ENCODE peak calls at places on chromosomes 1 and 21, in seven cellular contexts. U, L, Q, C, O, N and I are unnamed samples.

GRCh38 chr1:14140800-14141526 is 441.0 kb downstream of the PRDM2 start:
- DNase-seq in U (no peak), L (no peak), Q (no peak), C (peak), O (no peak), N (peak), I (no peak)

GRCh38 chr1:19698181-19698580 is 33.5 kb downstream of the HTR6 start:
- DNase-seq in U (no peak), L (no peak), Q (no peak), C (no peak), O (no peak), N (no peak), I (no peak)

GRCh38 chr1:205067031-205067430 is 17.2 kb downstream of the TMEM81 start:
- DNase-seq in U (no peak), L (no peak), Q (no peak), C (no peak), O (no peak), N (no peak), I (no peak)

GRCh38 chr1:117928881-117929339 is 511 bp downstream of the GDAP2 start:
- DNase-seq in U (peak), L (peak), Q (peak), C (peak), O (no peak), N (peak), I (peak)

GRCh38 chr1:219518168-219518905 is 94.6 kb downstream of the ZC3H11B start:
- DNase-seq in U (no peak), L (no peak), Q (no peak), C (no peak), O (no peak), N (no peak), I (peak)

GRCh38 chr21:29376556-29376955 is 77.8 kb downstream of the BACH1 start:
- DNase-seq in U (no peak), L (no peak), Q (peak), C (peak), O (peak), N (no peak), I (peak)

GRCh38 chr1:5597171-5597864 is 394.9 kb downstream of the NPHP4 start:
- DNase-seq in U (no peak), L (no peak), Q (no peak), C (no peak), O (no peak), N (no peak), I (no peak)

GRCh38 chr1:22053018-22053860 is 730 bp downstream of the CDC42 start:
- DNase-seq in U (peak), L (peak), Q (no peak), C (peak), O (peak), N (peak), I (no peak)

GRCh38 chr1:173113015-173113741 is 62.4 kb upstream of the TNFSF18 start:
- DNase-seq in U (no peak), L (no peak), Q (no peak), C (no peak), O (no peak), N (no peak), I (no peak)

GRCh38 chr1:223794040-223794880 is 51.5 kb downstream of the TP53BP2 start:
- DNase-seq in U (no peak), L (no peak), Q (no peak), C (no peak), O (no peak), N (no peak), I (no peak)

GRCh38 chr1:87327362-87328120 is 1.1 kb upstream of the LMO4 start:
- DNase-seq in U (no peak), L (no peak), Q (no peak), C (no peak), O (no peak), N (no peak), I (no peak)

GRCh38 chr21:44734026-44734745 is 22.8 kb upstream of the TSPEAR start:
- DNase-seq in U (no peak), L (no peak), Q (no peak), C (no peak), O (peak), N (no peak), I (no peak)

GRCh38 chr1:41679531-41679930 is 195.0 kb upstream of the EDN2 start:
- DNase-seq in U (no peak), L (no peak), Q (no peak), C (no peak), O (no peak), N (no peak), I (no peak)

GRCh38 chr1:207565546-207566468 is 69.8 kb downstream of the CR1 start:
- DNase-seq in U (no peak), L (peak), Q (no peak), C (no peak), O (no peak), N (peak), I (peak)

GRCh38 chr1:228379165-228379460 is 27.5 kb downstream of the TRIM11 start:
- DNase-seq in U (no peak), L (no peak), Q (peak), C (peak), O (no peak), N (no peak), I (peak)

GRCh38 chr1:162822391-162823200 is 32.1 kb downstream of the HSD17B7 start:
- DNase-seq in U (no peak), L (peak), Q (peak), C (no peak), O (peak), N (peak), I (peak)

GRCh38 chr1:119139857-119140176 is 636 bp downstream of the WARS2 start:
- DNase-seq in U (peak), L (no peak), Q (no peak), C (no peak), O (no peak), N (peak), I (no peak)

GRCh38 chr21:31880816-31881215 is 8.0 kb downstream of the HUNK start:
- DNase-seq in U (no peak), L (no peak), Q (no peak), C (no peak), O (no peak), N (no peak), I (no peak)

GRCh38 chr1:169250795-169251194 is 116.8 kb downstream of the NME7 start:
- DNase-seq in U (no peak), L (no peak), Q (no peak), C (no peak), O (no peak), N (no peak), I (no peak)

GRCh38 chr1:203031467-203031866 is 5.2 kb downstream of the PPFIA4 start:
- DNase-seq in U (no peak), L (no peak), Q (no peak), C (no peak), O (peak), N (no peak), I (no peak)

GRCh38 chr1:4689941-4690635 is 35.7 kb downstream of the AJAP1 start:
- DNase-seq in U (no peak), L (no peak), Q (no peak), C (no peak), O (no peak), N (no peak), I (no peak)

GRCh38 chr1:247843411-247843810 is 1.7 kb upstream of the OR11L1 start:
- DNase-seq in U (no peak), L (no peak), Q (no peak), C (no peak), O (peak), N (no peak), I (no peak)

GRCh38 chr1:29488086-29488793 is 251.9 kb downstream of the PTPRU start:
- DNase-seq in U (no peak), L (no peak), Q (no peak), C (no peak), O (no peak), N (no peak), I (no peak)

GRCh38 chr1:204080163-204080903 is 7.4 kb downstream of the SOX13 start:
- DNase-seq in U (no peak), L (peak), Q (peak), C (peak), O (peak), N (peak), I (peak)

GRCh38 chr1:113320972-113321680 is 69.2 kb upstream of the MAGI3 start:
- DNase-seq in U (no peak), L (no peak), Q (no peak), C (no peak), O (no peak), N (no peak), I (peak)

GRCh38 chr1:12406218-12407021 is 176.6 kb downstream of the VPS13D start:
- DNase-seq in U (no peak), L (no peak), Q (no peak), C (no peak), O (no peak), N (no peak), I (no peak)

GRCh38 chr1:9505142-9505541 is 34.1 kb upstream of the SLC25A33 start:
- DNase-seq in U (no peak), L (no peak), Q (no peak), C (no peak), O (peak), N (no peak), I (no peak)

GRCh38 chr1:234386122-234386521 is 12.9 kb downstream of the COA6 start:
- DNase-seq in U (no peak), L (no peak), Q (no peak), C (no peak), O (no peak), N (no peak), I (no peak)

GRCh38 chr1:224592636-224593579 is 23.2 kb upstream of the CNIH3 start:
- DNase-seq in U (peak), L (no peak), Q (no peak), C (no peak), O (no peak), N (no peak), I (peak)